ENCODE peak calls at places on chromosomes 5 and 9, in six cellular contexts. E is K562, C is HCT116, S is H1, H is GM12878, X is HepG2. L is an unnamed sample. For H3K36me3, the result is how much of the 10 kb centered on the place peaks cover.

GRCh38 chr5:37197340-37198050 is 51.7 kb downstream of the CPLANE1 start:
- DNase-seq in E (no peak), C (no peak), S (no peak), H (no peak), X (no peak), L (no peak)

GRCh38 chr9:116282598-116282997 is 129.0 kb downstream of the PAPPA start:
- DNase-seq in E (no peak), C (no peak), S (no peak), H (no peak), X (no peak), L (no peak)

GRCh38 chr9:121895836-121896544 is 197.1 kb downstream of the TTLL11 start:
- DNase-seq in E (no peak), C (no peak), S (no peak), H (no peak), X (peak), L (no peak)

GRCh38 chr5:144473650-144474049 is 303.0 kb downstream of the KCTD16 start:
- DNase-seq in E (no peak), C (no peak), S (no peak), H (no peak), X (no peak), L (no peak)

GRCh38 chr5:96648598-96648997 is 13.6 kb upstream of the CAST start:
- DNase-seq in E (no peak), C (no peak), S (no peak), H (no peak), X (no peak), L (no peak)

GRCh38 chr5:173764321-173765029 is 123.7 kb upstream of the CPEB4 start:
- DNase-seq in E (peak), C (peak), S (no peak), H (no peak), X (peak), L (no peak)

GRCh38 chr9:95793924-95794828 is 81.3 kb upstream of the ERCC6L2 start:
- DNase-seq in E (no peak), C (no peak), S (no peak), H (no peak), X (no peak), L (no peak)

GRCh38 chr9:2024888-2025781 is 10.0 kb downstream of the SMARCA2 start:
- DNase-seq in E (no peak), C (no peak), S (no peak), H (no peak), X (no peak), L (no peak)

GRCh38 chr5:167895899-167896659 is 395.4 kb upstream of the WWC1 start:
- DNase-seq in E (no peak), C (no peak), S (peak), H (no peak), X (no peak), L (no peak)

GRCh38 chr9:97556721-97557605 is 55.5 kb downstream of the TMOD1 start:
- DNase-seq in E (no peak), C (no peak), S (no peak), H (no peak), X (no peak), L (no peak)

GRCh38 chr9:88530051-88530450 is 4.9 kb upstream of the NXNL2 start:
- DNase-seq in E (no peak), C (no peak), S (no peak), H (no peak), X (peak), L (no peak)
- TF ChIP-seq ZNF274 in E (no peak), C (no peak), S (no peak), H (no peak), X (no peak), L (no peak)

GRCh38 chr5:151130922-151131891 is 26.4 kb downstream of the ANXA6 start:
- DNase-seq in E (no peak), C (no peak), S (no peak), H (no peak), X (no peak), L (no peak)
- H3K36me3 ChIP-seq in E (under half), C (under half), S (under half), H (half or more), X (under half), L (half or more)

GRCh38 chr5:176851871-176852270 is 41.5 kb downstream of the UNC5A start:
- DNase-seq in E (no peak), C (no peak), S (no peak), H (no peak), X (no peak), L (no peak)
- TF ChIP-seq ZNF274 in E (no peak), C (no peak), S (no peak), H (no peak), X (no peak), L (no peak)

GRCh38 chr9:120435066-120435465 is 144.9 kb downstream of the CDK5RAP2 start:
- DNase-seq in E (no peak), C (no peak), S (no peak), H (no peak), X (no peak), L (no peak)
- H3K36me3 ChIP-seq in E (half or more), C (under half), S (under half), H (under half), X (under half), L (half or more)

GRCh38 chr5:35436441-35437057 is 181.1 kb upstream of the SPEF2 start:
- DNase-seq in E (peak), C (peak), S (no peak), H (no peak), X (peak), L (peak)

DNA sequence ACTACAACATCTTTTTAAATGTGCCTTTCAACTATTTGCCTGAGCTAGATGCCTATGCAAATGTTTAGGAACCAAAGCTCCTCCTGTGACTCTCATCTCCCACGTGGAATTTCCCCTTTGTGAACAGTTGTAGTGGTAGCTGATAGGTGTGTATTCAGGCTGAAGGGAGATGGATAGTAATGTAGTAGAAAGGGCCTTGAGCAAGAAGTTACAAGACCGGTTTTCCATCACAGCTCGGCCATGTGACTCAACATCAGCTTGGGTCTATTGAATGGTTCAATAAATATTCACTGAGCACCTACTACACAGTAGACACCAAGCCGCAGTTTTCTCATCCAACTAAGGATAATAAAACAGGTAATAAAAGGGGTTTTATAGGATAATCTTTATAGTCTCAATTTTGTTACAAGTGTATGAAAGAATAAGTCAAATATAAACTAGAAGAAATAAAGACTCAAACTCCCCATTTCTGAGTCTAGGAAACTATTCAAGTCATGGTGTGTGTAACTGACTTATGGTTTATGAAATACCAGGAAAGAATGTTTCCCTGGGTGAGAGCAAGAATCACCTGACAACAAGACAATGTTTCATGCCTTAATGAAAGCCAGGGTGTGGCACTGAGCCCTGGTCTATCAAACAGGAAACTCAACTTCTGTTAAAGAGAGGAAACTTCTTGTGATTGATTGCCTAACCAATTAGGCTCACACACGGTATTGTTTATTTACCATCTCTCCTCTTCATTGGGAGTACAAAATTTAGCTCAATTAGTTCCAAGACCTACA is 187.1 kb upstream of the SPEF2 start:
- DNase-seq in E (no peak), C (no peak), S (no peak), H (no peak), X (no peak), L (no peak)
- TF ChIP-seq ZNF274 in E (no peak), C (no peak), S (no peak), H (no peak), X (no peak), L (no peak)

DNA sequence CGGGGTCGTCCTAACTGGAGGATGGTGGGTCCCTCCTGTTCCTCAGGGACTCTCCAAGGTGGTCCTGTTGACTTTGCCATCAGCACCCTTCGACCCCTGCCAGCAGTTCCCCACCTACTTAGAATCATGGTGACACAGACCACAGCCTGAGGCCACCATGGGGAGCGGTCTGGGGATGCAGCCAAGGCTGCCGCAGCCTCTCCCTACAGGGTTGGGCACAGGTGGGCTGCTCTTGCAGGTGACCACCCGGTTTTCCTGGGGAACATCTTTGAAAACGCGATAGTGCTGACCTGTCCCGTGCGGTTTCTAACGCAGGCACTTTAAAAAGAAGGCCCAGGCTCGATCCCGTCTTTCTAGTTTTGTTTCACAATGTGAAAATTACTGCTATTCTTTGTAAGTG is 12.7 kb upstream of the CEL start:
- DNase-seq in E (no peak), C (no peak), S (no peak), H (no peak), X (no peak), L (no peak)
- H3K36me3 ChIP-seq in E (half or more), C (under half), S (under half), H (under half), X (under half), L (half or more)

DNA sequence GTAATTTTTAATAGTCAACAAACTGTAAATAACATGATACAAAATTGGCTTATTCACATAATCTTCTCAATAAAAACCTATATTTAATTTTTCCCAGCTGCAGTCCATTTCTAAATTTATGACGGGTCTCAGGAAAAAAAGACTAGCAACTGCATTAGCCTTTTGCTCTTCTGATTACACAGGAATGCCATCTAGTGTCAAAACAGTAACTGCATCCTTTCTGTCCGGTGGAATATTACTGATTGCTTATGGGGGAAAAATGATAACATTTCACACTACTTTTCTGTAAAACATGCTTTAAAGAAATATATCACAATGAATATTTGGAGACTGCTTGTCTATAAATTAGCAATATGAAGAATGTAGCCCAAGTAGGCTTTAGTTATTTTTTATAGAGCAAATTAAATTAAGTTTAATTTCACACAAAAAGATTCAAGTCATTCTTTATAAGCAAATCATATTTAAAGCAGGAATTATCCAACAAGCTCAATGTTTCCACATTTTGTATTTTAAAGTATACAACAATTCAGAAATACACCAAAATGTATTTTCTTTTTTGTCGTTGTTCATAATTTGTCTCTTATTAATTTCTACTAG is 534.7 kb downstream of the CDH10 start:
- DNase-seq in E (peak), C (no peak), S (no peak), H (no peak), X (peak), L (no peak)
- TF ChIP-seq ZNF274 in E (no peak), C (no peak), S (no peak), H (no peak), X (no peak), L (no peak)

GRCh38 chr5:120552638-120553037 is 88.5 kb downstream of the PRR16 start:
- DNase-seq in E (no peak), C (no peak), S (no peak), H (no peak), X (no peak), L (no peak)
- H3K36me3 ChIP-seq in E (under half), C (under half), S (under half), H (under half), X (under half), L (under half)

GRCh38 chr9:118058227-118058626 is 354.0 kb downstream of the TLR4 start:
- DNase-seq in E (no peak), C (no peak), S (no peak), H (no peak), X (no peak), L (no peak)
- TF ChIP-seq ZNF274 in E (no peak), C (no peak), S (no peak), H (no peak), X (no peak), L (no peak)